ENCODE peak calls at places on chromosome 18, in four cellular contexts. T is HFF-Myc, A is K562, B is gastrocnemius medialis. K is an unnamed sample.

GRCh38 chr18:43539862-43540261 is 262.6 kb upstream of the SYT4 start:
- DNase-seq in B (no peak), T (no peak), A (no peak), K (no peak)

GRCh38 chr18:58541789-58542425 is 87.0 kb downstream of the ALPK2 start:
- DNase-seq in A (no peak), T (peak), B (peak), K (no peak)

GRCh38 chr18:57666818-57667497 is 45.3 kb upstream of the NARS1 start:
- DNase-seq in B (peak), T (no peak), A (peak), K (no peak)

GRCh38 chr18:22106536-22107292 is 62.7 kb upstream of the GATA6 start:
- DNase-seq in B (no peak), A (peak), T (no peak), K (no peak)

GRCh38 chr18:37230762-37231161 is 334.8 kb downstream of the CELF4 start:
- DNase-seq in A (no peak), B (no peak), T (no peak), K (no peak)

GRCh38 chr18:50506362-50506761 is 53.5 kb upstream of the MAPK4 start:
- DNase-seq in T (no peak), B (no peak), A (no peak), K (no peak)

GRCh38 chr18:57107141-57107832 is 39.6 kb upstream of the BOD1L2 start:
- DNase-seq in B (no peak), A (peak), T (peak), K (no peak)

GRCh38 chr18:59357928-59358327 is 1.1 kb downstream of the LMAN1 start:
- DNase-seq in A (no peak), T (no peak), B (no peak), K (no peak)

GRCh38 chr18:59052965-59053960 is 86.4 kb upstream of the SEC11C start:
- DNase-seq in B (no peak), T (no peak), A (no peak), K (no peak)

GRCh38 chr18:58105908-58106673 is 62.1 kb downstream of the NEDD4L start:
- DNase-seq in A (no peak), B (no peak), T (no peak), K (no peak)

GRCh38 chr18:25425030-25425429 is 73.1 kb upstream of the ZNF521 start:
- DNase-seq in T (no peak), B (no peak), A (no peak), K (no peak)

GRCh38 chr18:57859314-57859713 is 56.2 kb upstream of the ATP8B1 start:
- DNase-seq in B (no peak), A (peak), T (no peak), K (no peak)

GRCh38 chr18:48100712-48101165 is 170.3 kb upstream of the SMAD2 start:
- DNase-seq in A (no peak), B (no peak), T (no peak), K (no peak)

GRCh38 chr18:57561728-57562423 is 24.6 kb downstream of the FECH start:
- DNase-seq in A (peak), T (peak), B (no peak), K (no peak)

GRCh38 chr18:75279381-75279780 is 68.8 kb downstream of the TSHZ1 start:
- DNase-seq in B (no peak), T (no peak), A (no peak), K (peak)

GRCh38 chr18:58682429-58683069 is 11.3 kb downstream of the MALT1 start:
- DNase-seq in T (peak), B (peak), A (no peak), K (no peak)

GRCh38 chr18:55552498-55553189 is 35.3 kb downstream of the TCF4 start:
- DNase-seq in A (no peak), B (no peak), T (no peak), K (no peak)

GRCh38 chr18:23274638-23275482 is 139.6 kb downstream of the CABLES1 start:
- DNase-seq in B (no peak), A (no peak), T (no peak), K (no peak)
- TF ChIP-seq CTCF in B (no peak), A (no peak), T (no peak), K (no peak)

GRCh38 chr18:65091737-65092329 is 659.0 kb upstream of the CDH7 start:
- DNase-seq in A (peak), B (no peak), T (no peak), K (no peak)
- TF ChIP-seq CTCF in A (no peak), B (no peak), T (peak), K (peak)

DNA sequence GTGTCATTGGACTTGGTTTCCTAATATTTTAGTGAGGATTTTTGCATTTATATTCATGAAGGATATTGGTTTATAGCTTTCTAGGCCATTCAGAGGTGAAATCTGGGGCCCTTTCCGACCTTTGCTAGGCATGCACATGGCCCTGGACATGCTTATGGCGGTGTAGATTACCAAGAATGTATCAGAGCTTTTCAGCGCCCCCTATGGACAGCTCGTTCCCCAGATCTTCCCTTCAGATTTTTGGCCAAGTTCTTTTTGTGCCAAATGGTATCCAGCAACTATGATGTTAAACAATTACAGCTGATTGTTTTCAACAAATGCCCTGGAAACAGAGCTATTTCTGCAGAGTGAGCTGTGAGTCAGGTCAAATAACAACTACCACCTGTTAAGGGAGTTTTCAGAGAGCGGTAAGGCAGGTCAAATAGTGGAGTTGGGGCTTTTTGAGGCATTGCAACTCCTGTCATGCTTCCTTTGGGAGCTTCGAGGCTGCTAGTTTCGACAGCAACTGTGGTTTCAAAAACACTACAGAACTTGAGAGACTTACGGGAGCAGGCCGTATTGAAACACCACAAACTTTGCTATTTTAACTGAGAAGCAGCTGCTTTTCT is 188.3 kb downstream of the ZNF516 start:
- DNase-seq in A (peak), B (no peak), T (peak), K (no peak)
- TF ChIP-seq CTCF in A (peak), B (no peak), T (peak), K (no peak)

DNA sequence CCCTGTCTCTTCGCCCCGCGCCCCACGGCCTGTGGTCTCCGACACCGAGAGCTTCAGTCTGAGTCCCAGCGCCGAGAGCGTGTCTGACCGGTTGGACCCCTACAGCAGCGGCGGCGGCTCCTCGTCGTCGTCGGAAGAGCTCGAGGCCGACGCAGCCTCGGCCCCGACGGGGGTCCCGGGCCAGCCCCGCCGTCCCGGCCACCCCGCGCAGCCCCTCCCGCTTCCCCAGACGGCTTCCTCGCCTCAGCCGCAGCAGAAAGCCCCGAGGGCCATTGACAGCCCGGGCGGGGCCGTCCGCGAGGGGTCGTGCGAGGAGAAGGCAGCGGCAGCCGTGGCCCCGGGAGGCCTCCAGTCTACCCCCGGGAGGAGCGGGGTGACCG is 1.3 kb downstream of the PHLPP1 start:
- DNase-seq in T (no peak), B (no peak), A (peak), K (peak)
- TF ChIP-seq CTCF in T (peak), B (no peak), A (no peak), K (no peak)

DNA sequence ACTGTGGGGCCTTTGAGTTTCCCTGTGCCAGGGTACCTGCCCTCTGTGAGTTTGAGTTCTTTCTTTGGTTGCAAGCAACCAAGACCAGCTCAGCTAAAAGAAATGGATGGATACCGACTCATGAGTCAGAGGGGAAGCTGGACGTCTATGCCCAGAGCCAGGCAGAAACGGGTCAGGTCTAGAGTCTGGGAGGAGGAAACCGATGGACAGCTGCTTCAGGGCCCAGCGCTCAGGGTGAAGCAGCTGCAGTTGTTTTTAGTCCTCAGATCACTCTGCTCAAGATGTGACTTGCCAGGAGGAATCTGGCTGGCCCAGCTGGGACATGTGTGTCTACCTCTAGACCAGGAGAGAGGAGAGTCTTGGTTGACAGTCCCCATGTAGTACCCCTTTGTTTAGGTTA is 10.1 kb upstream of the TYMS start:
- DNase-seq in T (no peak), A (no peak), B (no peak), K (no peak)
- TF ChIP-seq CTCF in T (no peak), A (no peak), B (no peak), K (no peak)

GRCh38 chr18:7492385-7492784 is 74.7 kb upstream of the PTPRM start:
- DNase-seq in T (no peak), A (no peak), B (no peak), K (no peak)

GRCh38 chr18:7490104-7490503 is 77.0 kb upstream of the PTPRM start:
- DNase-seq in T (no peak), A (no peak), B (no peak), K (no peak)

GRCh38 chr18:7485616-7486015 is 81.5 kb upstream of the PTPRM start:
- DNase-seq in T (no peak), A (no peak), B (no peak), K (no peak)

GRCh38 chr18:7488571-7488970 is 78.5 kb upstream of the PTPRM start:
- DNase-seq in T (no peak), B (no peak), A (no peak), K (no peak)
- TF ChIP-seq CTCF in T (no peak), B (no peak), A (no peak), K (no peak)

K was measured in left lung.